ENCODE peak calls at places on chromosomes 6 and 20, in eight cellular contexts. P is brain microvascular endothelial cell, U is GM12878, Z is H1, Q is Panc1, B is cardiac muscle cell, O is mammary epithelial cell, D is left ventricle myocardium inferior. W is an unnamed sample.

GRCh38 chr6:101458341-101458740 is 64.8 kb downstream of the GRIK2 start:
- DNase-seq in B (no peak), P (peak; percentile 73), U (no peak), Q (no peak), O (no peak), Z (no peak), D (no peak), W (no peak)

GRCh38 chr20:59835057-59835447 is 98.4 kb downstream of the SYCP2 start:
- DNase-seq in Z (peak; percentile 33), U (no peak), D (peak; percentile 9), P (peak; percentile 11), Q (no peak), O (no peak), B (no peak), W (no peak)

GRCh38 chr20:57774951-57775350 is 65.1 kb upstream of the PMEPA1 start:
- DNase-seq in Q (no peak), Z (no peak), U (no peak), O (no peak), D (no peak), P (no peak), B (no peak), W (no peak)

GRCh38 chr6:52360601-52361346 is 1.2 kb upstream of the PAQR8 start:
- DNase-seq in O (no peak), Q (no peak), Z (no peak), P (no peak), U (no peak), D (no peak), B (peak; percentile 14), W (no peak)

GRCh38 chr6:20538131-20538662 is 3.9 kb downstream of the CDKAL1 start:
- DNase-seq in B (no peak), U (no peak), Q (no peak), O (no peak), Z (no peak), P (no peak), D (no peak), W (no peak)

GRCh38 chr20:18794428-18794787 is 19.2 kb upstream of the SCP2D1 start:
- DNase-seq in D (no peak), Q (no peak), O (no peak), Z (no peak), B (no peak), U (no peak), P (no peak), W (no peak)

GRCh38 chr6:165055231-165055630 is 254.2 kb downstream of the C6orf118 start:
- DNase-seq in Z (no peak), D (no peak), O (no peak), P (no peak), B (no peak), Q (no peak), U (no peak), W (no peak)

GRCh38 chr6:118931436-118931835 is 3.5 kb downstream of the MCM9 start:
- DNase-seq in U (no peak), D (no peak), O (peak; percentile 2), P (no peak), Z (no peak), Q (no peak), B (no peak), W (no peak)

GRCh38 chr6:33124525-33124901 is 48.7 kb downstream of the HLA-DPB1 start:
- DNase-seq in P (no peak), B (no peak), O (no peak), Q (no peak), D (no peak), U (no peak), Z (no peak), W (no peak)

GRCh38 chr20:56690531-56691175 is 61.5 kb downstream of the TFAP2C start:
- DNase-seq in Z (no peak), P (no peak), D (no peak), Q (no peak), U (no peak), O (peak; percentile 56), B (no peak), W (no peak)

GRCh38 chr20:33299111-33299603 is 16.1 kb downstream of the BPIFB1 start:
- DNase-seq in U (no peak), D (peak; percentile 52), O (peak; percentile 35), Q (peak; percentile 42), P (peak; percentile 33), Z (peak; percentile 98), B (peak; percentile 79), W (peak; percentile 57)

GRCh38 chr6:136226027-136226673 is 24.0 kb downstream of the MTFR2 start:
- DNase-seq in U (no peak), O (no peak), Z (peak; percentile 72), P (peak; percentile 30), Q (peak; percentile 69), D (peak; percentile 27), B (peak; percentile 67), W (peak; percentile 41)

GRCh38 chr6:112311950-112312547 is 35.1 kb upstream of the RFPL4B start:
- DNase-seq in Q (peak; percentile 25), D (no peak), O (no peak), B (peak; percentile 54), P (no peak), Z (no peak), U (no peak), W (no peak)

GRCh38 chr6:12173670-12174069 is 116.5 kb upstream of the EDN1 start:
- DNase-seq in Q (no peak), O (no peak), D (no peak), P (no peak), U (no peak), Z (no peak), B (no peak), W (no peak)

GRCh38 chr20:59024111-59024530 is 4.9 kb downstream of the TUBB1 start:
- DNase-seq in U (no peak), O (no peak), P (no peak), Q (no peak), B (no peak), D (no peak), Z (no peak), W (no peak)

GRCh38 chr6:135291288-135292116 is 110.4 kb downstream of the MYB start:
- DNase-seq in P (peak; percentile 61), Q (no peak), D (no peak), Z (no peak), U (no peak), B (no peak), O (peak; percentile 21), W (no peak)

GRCh38 chr6:136524339-136524935 is 25.8 kb downstream of the MAP7 start:
- DNase-seq in P (no peak), U (no peak), D (no peak), O (no peak), Q (peak; percentile 46), Z (no peak), B (no peak), W (no peak)

GRCh38 chr6:52125139-52125538 is 37.7 kb upstream of the PKHD1 start:
- DNase-seq in Q (no peak), U (no peak), D (no peak), Z (no peak), P (no peak), O (no peak), B (no peak), W (no peak)

GRCh38 chr6:158070513-158070912 is 88.8 kb downstream of the SYNJ2 start:
- DNase-seq in U (no peak), D (no peak), B (no peak), Z (no peak), O (no peak), Q (no peak), P (no peak), W (no peak)

GRCh38 chr6:169799474-169799926 is 48.1 kb downstream of the ERMARD start:
- DNase-seq in D (no peak), P (no peak), Z (no peak), Q (no peak), B (no peak), O (no peak), U (no peak), W (no peak)

GRCh38 chr6:121951918-121952379 is 447.5 kb upstream of the HSF2 start:
- DNase-seq in P (peak; percentile 54), Z (no peak), U (no peak), B (no peak), Q (peak; percentile 42), O (peak; percentile 79), D (no peak), W (no peak)

GRCh38 chr6:166939276-166939816 is 17.0 kb downstream of the RNASET2 start:
- DNase-seq in D (no peak), Q (no peak), U (no peak), Z (no peak), B (no peak), O (no peak), P (no peak), W (no peak)

GRCh38 chr6:31874084-31874670 is 4.6 kb downstream of the SLC44A4 start:
- DNase-seq in O (no peak), Z (no peak), Q (no peak), P (no peak), D (no peak), B (no peak), U (no peak), W (no peak)

GRCh38 chr6:116633685-116634084 is 17.4 kb downstream of the RSPH4A start:
- DNase-seq in Z (no peak), O (peak; percentile 2), Q (no peak), U (no peak), D (no peak), P (no peak), B (no peak), W (no peak)

GRCh38 chr6:35237466-35237865 is 22.1 kb upstream of the ZNF76 start:
- DNase-seq in B (peak; percentile 89), O (no peak), D (no peak), U (no peak), P (no peak), Z (no peak), Q (no peak), W (no peak)
- TF ChIP-seq CTCF in B (no peak), O (no peak), D (no peak), U (no peak), P (no peak), Z (no peak), Q (no peak), W (no peak)

DNA sequence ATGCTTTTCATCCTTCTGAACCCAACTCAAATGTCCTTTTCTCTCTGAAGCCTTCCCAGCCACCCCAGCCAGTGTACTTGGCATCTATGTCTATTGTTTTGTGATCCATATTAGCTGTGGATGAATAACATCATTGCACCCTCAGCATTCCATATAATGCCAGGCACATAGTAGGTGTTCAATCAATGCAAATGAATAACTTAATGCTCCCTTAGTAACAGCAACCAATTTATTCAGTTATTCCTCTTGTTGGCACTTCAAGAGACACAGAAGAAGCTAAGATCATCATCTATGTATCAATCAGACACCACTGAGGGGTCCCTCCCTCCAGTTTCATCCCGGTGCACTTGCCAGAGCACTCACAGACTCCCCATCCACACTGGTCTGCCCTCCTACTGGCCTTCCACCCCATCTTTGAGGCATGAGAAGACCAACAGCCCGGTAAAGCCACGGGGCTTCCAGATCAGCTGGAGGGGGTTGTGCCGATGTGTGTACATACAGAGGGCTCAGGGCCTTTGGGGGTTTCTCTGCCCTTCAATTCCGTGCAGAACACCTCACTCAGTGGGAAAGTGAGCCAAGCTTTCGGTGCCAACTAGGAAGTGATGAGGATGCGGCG is 2.4 kb upstream of the TAF8 start:
- DNase-seq in O (no peak), Q (no peak), D (no peak), B (peak; percentile 5), Z (no peak), P (no peak), U (no peak), W (no peak)
- H3K27ac ChIP-seq in O (peak overlapping the region; percentile 78), Q (peak overlapping the region; percentile 62), D (peak overlapping the region; percentile 97), B (no peak overlapping the region), Z (no peak overlapping the region), P (no peak overlapping the region), U (no peak overlapping the region), W (peak overlapping the region; percentile 73)

GRCh38 chr6:104941694-104942177 is 15.2 kb upstream of the LIN28B start:
- DNase-seq in Z (no peak), O (no peak), Q (no peak), D (no peak), B (peak; percentile 38), U (no peak), P (no peak), W (no peak)
- H3K4me3 ChIP-seq in Z (peak overlapping the region; percentile 73), O (no peak overlapping the region), Q (peak overlapping the region; percentile 8), D (peak overlapping the region; percentile 59), B (peak overlapping the region; percentile 70), U (no peak overlapping the region), P (no peak overlapping the region), W (no peak overlapping the region)

GRCh38 chr20:43537921-43538854 is 20.6 kb upstream of the SGK2 start:
- DNase-seq in U (no peak), Z (peak; percentile 86), B (peak; percentile 73), D (peak; percentile 54), Q (peak; percentile 60), O (peak; percentile 39), P (peak; percentile 70), W (peak; percentile 63)
- TF ChIP-seq CTCF in U (peak; percentile 92), Z (peak; percentile 81), B (peak; percentile 96), D (peak; percentile 93), Q (peak; percentile 94), O (peak; percentile 97), P (peak; percentile 93), W (peak; percentile 90)